ENCODE peak calls at places on chromosomes 4 and X, in six cellular contexts. V is lower leg skin; T is esophagus squamous epithelium; F is activated naive CD8-positive, alpha-beta T cell treated with anti-CD3 and anti-CD28 coated beads, Interleukin-2, amount 50 U/mL, for 24 hours; E is tibial nerve; I is activated CD4-positive, CD25-positive, alpha-beta regulatory T cell. Q is an unnamed sample.

GRCh38 chrX:16963216-16963615 is 16.8 kb downstream of the REPS2 start:
- DNase-seq in E (no peak), T (no peak), I (no peak), F (no peak), V (no peak), Q (no peak)

GRCh38 chr4:135508006-135508714 is 1306.6 kb upstream of the PABPC4L start:
- DNase-seq in E (no peak), V (no peak), T (no peak), F (no peak), I (no peak), Q (no peak)

GRCh38 chr4:22962186-22962786 is 269.5 kb downstream of the GBA3 start:
- DNase-seq in F (no peak), E (no peak), V (no peak), I (no peak), T (no peak), Q (peak)

GRCh38 chr4:21593268-21594002 is 355.1 kb downstream of the KCNIP4 start:
- DNase-seq in V (no peak), F (no peak), E (no peak), I (no peak), T (no peak), Q (no peak)

GRCh38 chrX:9626379-9626778 is 139.3 kb downstream of the GPR143 start:
- DNase-seq in V (no peak), E (no peak), F (no peak), T (no peak), I (no peak), Q (no peak)

GRCh38 chrX:17692709-17693346 is 44.5 kb upstream of the SCML1 start:
- DNase-seq in V (no peak), F (no peak), I (no peak), E (no peak), T (no peak), Q (no peak)

GRCh38 chrX:76657499-76657898 is 230.0 kb downstream of the MAGEE1 start:
- DNase-seq in E (no peak), F (no peak), T (no peak), V (no peak), I (no peak), Q (no peak)

GRCh38 chr4:164440196-164440595 is 313.7 kb upstream of the SMIM31 start:
- DNase-seq in V (no peak), F (no peak), E (no peak), T (no peak), I (no peak), Q (no peak)

GRCh38 chr4:4480685-4481393 is 61.0 kb downstream of the STX18 start:
- DNase-seq in E (no peak), V (no peak), T (no peak), I (no peak), F (no peak), Q (no peak)

GRCh38 chrX:76127341-76127740 is 45.5 kb upstream of the PBDC1 start:
- DNase-seq in T (no peak), I (no peak), F (no peak), V (no peak), E (no peak), Q (no peak)

GRCh38 chr4:66035701-66036100 is 365.4 kb upstream of the EPHA5 start:
- DNase-seq in F (no peak), E (no peak), V (no peak), I (no peak), T (no peak), Q (no peak)

GRCh38 chr4:114597410-114598115 is 1.0 kb upstream of the UGT8 start:
- DNase-seq in T (no peak), V (no peak), F (no peak), I (no peak), E (no peak), Q (no peak)

GRCh38 chrX:12975670-12975965 is 708 bp downstream of the TMSB4X start:
- DNase-seq in E (no peak), T (no peak), V (no peak), F (no peak), I (no peak), Q (no peak)

GRCh38 chr4:85968945-85969830 is 390.7 kb downstream of the MAPK10 start:
- DNase-seq in E (no peak), I (no peak), V (no peak), F (no peak), T (no peak), Q (no peak)

GRCh38 chr4:88244821-88245579 is 39.4 kb downstream of the PPM1K start:
- DNase-seq in F (peak), E (no peak), I (peak), V (no peak), T (no peak), Q (no peak)

GRCh38 chrX:31807165-31807564 is 735.3 kb upstream of the FTHL17 start:
- DNase-seq in I (no peak), T (no peak), V (no peak), E (no peak), F (no peak), Q (no peak)

GRCh38 chr4:114025176-114025777 is 45.8 kb upstream of the ARSJ start:
- DNase-seq in T (no peak), I (no peak), F (no peak), V (no peak), E (no peak), Q (peak)

GRCh38 chrX:96372313-96373046 is 312.2 kb upstream of the DIAPH2 start:
- DNase-seq in V (no peak), F (no peak), E (no peak), T (no peak), I (no peak), Q (peak)

GRCh38 chrX:48854898-48855297 is 19.5 kb upstream of the PCSK1N start:
- DNase-seq in F (no peak), V (no peak), E (no peak), T (no peak), I (no peak), Q (peak)

GRCh38 chr4:25859429-25860148 is 3.2 kb downstream of the SEL1L3 start:
- DNase-seq in F (no peak), V (no peak), I (peak), T (no peak), E (no peak), Q (no peak)

GRCh38 chrX:139826065-139827044 is 106.5 kb downstream of the ATP11C start:
- DNase-seq in F (no peak), T (no peak), V (no peak), I (no peak), E (peak), Q (no peak)

GRCh38 chr4:20252656-20253271 is 1.1 kb downstream of the SLIT2 start:
- DNase-seq in T (no peak), I (no peak), V (peak), E (peak), F (no peak), Q (no peak)

GRCh38 chr4:151329217-151330007 is 4.0 kb upstream of the SH3D19 start:
- DNase-seq in T (no peak), F (no peak), V (no peak), I (no peak), E (no peak), Q (no peak)

GRCh38 chr4:98261291-98262271 is at the start of gene RAP1GDS1:
- DNase-seq in F (peak), V (peak), I (no peak), E (peak), T (peak), Q (peak)

GRCh38 chr4:10047967-10048366 is 26.7 kb upstream of the SLC2A9 start:
- DNase-seq in F (no peak), I (no peak), E (no peak), V (peak), T (no peak), Q (no peak)

GRCh38 chr4:83535945-83536648 is at the start of gene GPAT3:
- DNase-seq in V (peak), F (peak), E (peak), I (peak), T (no peak), Q (peak)

GRCh38 chrX:45745479-45745878 is 544.8 kb upstream of the DIPK2B start:
- DNase-seq in I (no peak), T (no peak), E (no peak), V (no peak), F (no peak), Q (no peak)

GRCh38 chr4:150078041-150078995 is at the start of gene DCLK2:
- DNase-seq in T (no peak), I (no peak), E (peak), V (peak), F (peak), Q (peak)

GRCh38 chr4:101205878-101206277 is 141.4 kb downstream of the PPP3CA start:
- DNase-seq in V (no peak), F (peak), T (no peak), E (no peak), I (peak), Q (no peak)

GRCh38 chr4:60656171-60656570 is 544.0 kb upstream of the ADGRL3 start:
- DNase-seq in E (no peak), T (no peak), V (no peak), I (no peak), F (no peak), Q (no peak)

GRCh38 chrX:40109288-40110008 is 11.7 kb upstream of the BCOR start:
- DNase-seq in F (peak), T (no peak), E (peak), V (peak), I (no peak), Q (peak)

GRCh38 chr4:55184600-55185523 is 59.5 kb upstream of the KDR start:
- DNase-seq in F (peak), E (peak), I (no peak), V (no peak), T (no peak), Q (peak)

GRCh38 chrX:276588-277171 is 4.5 kb upstream of the PLCXD1 start:
- DNase-seq in F (peak), V (peak), E (no peak), T (no peak), I (no peak), Q (peak)

Q was measured in Calu3.